ENCODE peak calls at places on chromosomes 16 and 17, in nine cellular contexts. Q is psoas muscle, H is Right ventricle myocardium superior, X is neuronal stem cell, M is heart left ventricle, T is pancreas, U is GDM1, J is HTR-8/SVneo, B is AG09309. K is an unnamed sample.

GRCh38 chr16:75265911-75266701 is 14.7 kb upstream of the BCAR1 start:
- DNase-seq in Q (peak), H (peak), X (peak), M (peak), T (peak), U (no peak), J (peak), B (no peak), K (no peak)

GRCh38 chr17:58492238-58493121 is 4.3 kb upstream of the HSF5 start:
- DNase-seq in Q (no peak), H (no peak), X (no peak), M (no peak), T (no peak), U (no peak), J (no peak), B (no peak), K (no peak)

GRCh38 chr16:25854141-25854540 is 162.4 kb downstream of the HS3ST4 start:
- DNase-seq in Q (no peak), H (no peak), X (no peak), M (no peak), T (no peak), U (no peak), J (no peak), B (no peak), K (no peak)

GRCh38 chr17:36907407-36907806 is 29.9 kb upstream of the LHX1 start:
- DNase-seq in Q (no peak), H (no peak), X (no peak), M (no peak), T (no peak), U (no peak), J (no peak), B (no peak), K (no peak)

GRCh38 chr17:76252040-76252954 is 12.0 kb upstream of the RNF157 start:
- DNase-seq in Q (peak), H (peak), X (no peak), M (peak), T (no peak), U (peak), J (peak), B (peak), K (peak)

GRCh38 chr16:3118204-3118790 is 5.9 kb downstream of the ZNF205 start:
- DNase-seq in Q (no peak), H (no peak), X (no peak), M (no peak), T (no peak), U (no peak), J (no peak), B (no peak), K (no peak)

GRCh38 chr17:38403491-38403890 is 24.8 kb upstream of the ARHGAP23 start:
- DNase-seq in Q (no peak), H (no peak), X (no peak), M (no peak), T (no peak), U (no peak), J (no peak), B (no peak), K (no peak)

GRCh38 chr17:36877774-36878173 is 59.5 kb upstream of the LHX1 start:
- DNase-seq in Q (no peak), H (no peak), X (no peak), M (no peak), T (no peak), U (no peak), J (no peak), B (no peak), K (no peak)

GRCh38 chr17:41777579-41778188 is 8.8 kb downstream of the JUP start:
- DNase-seq in Q (peak), H (peak), X (no peak), M (peak), T (peak), U (peak), J (peak), B (peak), K (peak)

GRCh38 chr17:28384281-28385036 is 13.0 kb downstream of the SARM1 start:
- DNase-seq in Q (peak), H (peak), X (no peak), M (peak), T (peak), U (no peak), J (no peak), B (no peak), K (no peak)

GRCh38 chr16:10368984-10369551 is 16.8 kb upstream of the ATF7IP2 start:
- DNase-seq in Q (no peak), H (no peak), X (no peak), M (no peak), T (no peak), U (no peak), J (no peak), B (no peak), K (peak)

K was measured in epithelial cell of proximal tubule.